ENCODE peak calls at places on chromosomes 7 and 10, in six cellular contexts. H is lower lobe of right lung, Y is MM.1S, Z is upper lobe of left lung, N is OCI-LY7, S is ovary. F is an unnamed sample.

GRCh38 chr7:65459438-65459837 is 85.8 kb downstream of the ZNF92 start:
- DNase-seq in H (no peak), Y (no peak), N (no peak), Z (no peak), S (no peak), F (no peak)

GRCh38 chr10:122981066-122981464 is 864 bp downstream of the PSTK start:
- DNase-seq in H (no peak), N (peak; percentile 64), Y (peak; percentile 46), Z (no peak), S (no peak), F (peak; percentile 24)

GRCh38 chr10:113450046-113450445 is 102.8 kb upstream of the HABP2 start:
- DNase-seq in H (no peak), N (no peak), Z (no peak), S (no peak), Y (no peak), F (no peak)

GRCh38 chr10:79104264-79104954 is 35.6 kb downstream of the ZMIZ1 start:
- DNase-seq in Z (no peak), N (no peak), H (no peak), S (peak; percentile 83), Y (no peak), F (peak; percentile 72)

GRCh38 chr7:27202018-27202740 is 2.3 kb upstream of the HOXA13 start:
- DNase-seq in H (no peak), S (no peak), N (no peak), Z (no peak), Y (no peak), F (no peak)

GRCh38 chr10:119209736-119210355 is 2.5 kb downstream of the GRK5 start:
- DNase-seq in Y (no peak), S (no peak), Z (no peak), N (no peak), H (no peak), F (no peak)

GRCh38 chr7:42678315-42678714 is 233.6 kb downstream of the C7orf25 start:
- DNase-seq in Y (no peak), S (no peak), H (no peak), Z (no peak), N (no peak), F (no peak)

GRCh38 chr7:116802144-116802747 is 60.1 kb upstream of the CAPZA2 start:
- DNase-seq in Y (no peak), S (no peak), Z (no peak), N (no peak), H (no peak), F (no peak)

GRCh38 chr10:97916586-97916985 is 66.9 kb downstream of the GOLGA7B start:
- DNase-seq in N (no peak), Y (no peak), S (no peak), H (peak; percentile 6), Z (no peak), F (no peak)

GRCh38 chr10:131657318-131657984 is 243.4 kb upstream of the PPP2R2D start:
- DNase-seq in Y (no peak), N (no peak), Z (no peak), H (no peak), S (no peak), F (no peak)

GRCh38 chr7:138842111-138842510 is 44.1 kb upstream of the ATP6V0A4 start:
- DNase-seq in H (no peak), Z (no peak), Y (no peak), S (no peak), N (no peak), F (peak; percentile 52)

GRCh38 chr7:112853429-112853828 is 63.2 kb upstream of the TMEM168 start:
- DNase-seq in H (no peak), S (no peak), Z (no peak), Y (no peak), N (no peak), F (no peak)

GRCh38 chr10:133456041-133456951 is 2.6 kb downstream of the SCART1 start:
- DNase-seq in H (no peak), N (no peak), Y (no peak), S (peak; percentile 3), Z (no peak), F (no peak)

GRCh38 chr7:148026713-148027112 is 563.9 kb upstream of the C7orf33 start:
- DNase-seq in Z (no peak), Y (no peak), S (no peak), N (no peak), H (no peak), F (no peak)

GRCh38 chr7:116726713-116727431 is 54.9 kb downstream of the MET start:
- DNase-seq in Z (no peak), N (no peak), S (no peak), Y (no peak), H (no peak), F (peak; percentile 50)

GRCh38 chr7:128829391-128830166 is 627 bp upstream of the FLNC start:
- DNase-seq in Y (no peak), Z (no peak), H (no peak), N (no peak), S (peak; percentile 52), F (peak; percentile 46)
- H3K4me1 ChIP-seq in Y (no peaks in the 10 kb centered on the region), Z (peaks cover 45% of the 10 kb centered on the region), H (peaks cover 46% of the 10 kb centered on the region), N (peaks cover 14% of the 10 kb centered on the region), S (peaks cover 25% of the 10 kb centered on the region), F (peaks cover 56% of the 10 kb centered on the region)

DNA sequence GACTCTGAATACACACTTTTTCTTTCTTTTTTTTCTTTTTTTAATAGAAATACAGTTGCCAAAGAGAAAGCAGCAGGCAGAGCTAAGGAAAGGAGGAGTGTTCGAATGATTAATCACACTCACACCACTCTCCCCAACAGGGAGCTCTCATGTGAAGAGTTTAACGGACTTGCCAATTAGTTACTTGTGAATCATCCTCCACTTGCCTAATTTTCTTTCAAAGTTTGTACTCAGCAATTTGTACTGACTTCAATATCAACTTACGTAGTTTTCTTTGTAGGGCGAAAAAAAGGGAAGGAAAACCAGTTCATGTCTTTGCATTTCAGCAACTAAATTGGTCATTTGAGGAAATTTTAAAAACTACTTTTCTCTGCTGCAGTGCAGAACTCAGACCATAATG is 109.2 kb downstream of the PIP4K2A start:
- DNase-seq in S (no peak), N (peak; percentile 48), Y (no peak), Z (no peak), H (no peak), F (no peak)
- H3K4me1 ChIP-seq in S (peaks cover 2% of the 10 kb centered on the region), N (peaks cover 66% of the 10 kb centered on the region), Y (peaks cover 21% of the 10 kb centered on the region), Z (peaks cover 31% of the 10 kb centered on the region), H (peaks cover 50% of the 10 kb centered on the region), F (peaks cover 24% of the 10 kb centered on the region)

DNA sequence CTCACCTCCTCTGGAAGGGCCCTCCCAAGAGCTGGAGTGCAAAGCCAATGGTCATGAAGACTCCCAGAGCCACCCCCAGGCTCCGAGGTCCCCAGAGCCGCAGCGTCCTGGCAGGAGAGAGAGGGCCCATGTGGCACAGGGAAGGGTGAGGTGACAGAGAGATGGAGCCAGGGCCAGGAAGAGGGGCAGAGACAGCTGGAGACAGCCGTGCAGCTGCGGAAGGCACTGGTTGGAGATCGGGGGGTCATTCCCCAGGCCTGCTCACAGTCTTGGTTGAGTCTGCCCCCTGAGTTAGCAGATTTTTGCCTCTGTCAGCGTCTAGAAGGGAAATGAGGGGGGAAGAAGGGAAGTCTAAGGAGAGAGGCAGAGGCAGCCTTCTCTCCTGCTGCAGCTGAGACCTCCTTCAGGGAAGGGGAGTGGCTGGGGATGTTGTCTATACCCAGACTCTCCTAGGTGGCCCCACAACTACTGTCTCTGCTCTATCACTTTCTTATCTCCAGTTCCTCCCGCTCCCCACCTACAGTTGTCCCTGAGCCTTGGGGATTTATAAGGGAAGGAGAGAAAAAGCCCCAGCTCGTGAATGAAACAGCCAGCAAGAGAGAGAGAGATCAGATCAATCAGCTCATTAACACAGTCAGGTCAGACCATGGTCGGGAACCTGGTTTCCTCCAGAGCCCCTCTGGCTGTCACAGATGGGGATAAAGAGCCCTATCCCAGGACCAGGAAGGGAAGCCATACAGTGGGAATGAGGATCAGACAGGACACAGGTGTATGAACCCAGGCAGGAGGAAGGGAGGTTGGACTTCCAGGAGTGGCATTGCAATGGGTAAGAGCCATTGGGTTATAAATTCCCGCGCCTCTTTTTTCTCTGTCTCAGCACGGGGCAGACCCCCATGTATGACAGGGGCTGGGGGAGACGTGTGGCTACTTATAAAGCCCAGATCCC is 1.2 kb downstream of the GAL3ST4 start:
- DNase-seq in N (no peak), H (no peak), S (no peak), Y (no peak), Z (no peak), F (no peak)
- H3K4me1 ChIP-seq in N (peaks cover 68% of the 10 kb centered on the region), H (peaks cover 35% of the 10 kb centered on the region), S (peaks cover 6% of the 10 kb centered on the region), Y (no peaks in the 10 kb centered on the region), Z (peaks cover 33% of the 10 kb centered on the region), F (peaks cover 10% of the 10 kb centered on the region)

GRCh38 chr7:55477781-55478374 is 94.4 kb downstream of the VOPP1 start:
- DNase-seq in S (no peak), H (no peak), N (no peak), Y (no peak), Z (no peak), F (peak; percentile 60)

GRCh38 chr7:55473935-55474334 is 98.4 kb downstream of the VOPP1 start:
- DNase-seq in S (no peak), Y (no peak), H (no peak), Z (no peak), N (no peak), F (no peak)

GRCh38 chr7:55476852-55477780 is 95.2 kb downstream of the VOPP1 start:
- DNase-seq in S (no peak), N (no peak), Z (no peak), H (no peak), Y (no peak), F (no peak)

GRCh38 chr7:55474944-55475911 is 97.1 kb downstream of the VOPP1 start:
- DNase-seq in Z (no peak), N (no peak), S (no peak), Y (no peak), H (no peak), F (no peak)

DNA sequence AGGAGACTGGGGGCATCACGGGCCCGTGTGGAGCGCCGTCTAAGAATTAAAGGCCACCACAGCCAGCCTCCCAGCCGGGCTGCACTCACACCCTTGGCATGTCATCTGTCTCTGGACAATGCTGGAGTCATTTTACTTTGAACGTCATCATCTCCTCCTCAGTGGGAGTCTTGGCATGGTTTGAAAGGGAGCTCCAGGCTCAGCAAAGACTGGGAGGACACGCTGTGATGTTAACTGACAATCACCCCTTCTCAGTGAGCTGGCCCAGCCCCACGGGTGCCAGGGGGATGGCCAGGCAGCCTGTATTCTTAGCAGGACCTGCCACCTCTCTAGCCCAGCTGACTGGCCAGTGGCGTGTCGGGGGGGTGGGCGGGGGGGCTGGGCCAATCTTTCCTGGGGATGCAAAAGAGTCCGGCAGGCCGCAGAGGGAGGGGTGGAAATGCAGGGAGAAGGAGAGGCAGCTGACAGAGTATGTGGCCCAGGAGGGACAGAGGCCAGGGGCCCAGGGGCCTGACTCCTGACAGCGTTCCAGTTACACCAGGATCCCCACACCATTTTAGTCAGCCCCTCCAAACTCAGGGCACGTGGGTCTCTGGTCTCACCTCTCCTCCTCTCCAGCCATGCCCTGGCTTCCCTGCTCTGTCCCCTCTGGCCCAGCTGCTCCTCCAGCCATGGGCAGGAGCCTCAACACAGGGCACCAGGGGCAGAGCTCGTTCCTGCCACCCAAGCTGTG is 96.1 kb downstream of the VOPP1 start:
- DNase-seq in N (no peak), Y (no peak), H (no peak), Z (no peak), S (no peak), F (no peak)
- H3K4me1 ChIP-seq in N (no peaks in the 10 kb centered on the region), Y (no peaks in the 10 kb centered on the region), H (peaks cover 4% of the 10 kb centered on the region), Z (no peaks in the 10 kb centered on the region), S (peaks cover 7% of the 10 kb centered on the region), F (no peaks in the 10 kb centered on the region)

F was measured in cardiac muscle cell.